ENCODE peak calls at places on chromosomes 13 and 19, in five cellular contexts. W, J, Y, X and R are unnamed samples.

GRCh38 chr19:53109527-53109926 is 6.3 kb upstream of the ZNF160 start:
- DNase-seq in W (no peak), J (no peak), Y (no peak), X (no peak), R (no peak)

GRCh38 chr19:1528596-1529429 is 4.9 kb downstream of the PLK5 start:
- DNase-seq in W (no peak), J (no peak), Y (no peak), X (no peak), R (no peak)

GRCh38 chr13:60642552-60642951 is 245.5 kb downstream of the TDRD3 start:
- DNase-seq in W (no peak), J (no peak), Y (no peak), X (no peak), R (no peak)

GRCh38 chr19:54162241-54162805 is 2.8 kb upstream of the LENG1 start:
- DNase-seq in W (peak; percentile 94), J (peak; percentile 59), Y (peak; percentile 70), X (no peak), R (peak; percentile 28)

GRCh38 chr13:56166864-56167263 is 973.9 kb upstream of the PRR20A start:
- DNase-seq in W (no peak), J (no peak), Y (no peak), X (no peak), R (no peak)

GRCh38 chr19:30029721-30030510 is 87.9 kb downstream of the URI1 start:
- DNase-seq in W (no peak), J (no peak), Y (peak; percentile 61), X (peak; percentile 29), R (no peak)

GRCh38 chr13:51782026-51782710 is 21.8 kb downstream of the DHRS12 start:
- DNase-seq in W (no peak), J (no peak), Y (no peak), X (no peak), R (no peak)

GRCh38 chr13:99847318-99847750 is 124.2 kb downstream of the ZIC5 start:
- DNase-seq in W (no peak), J (no peak), Y (no peak), X (no peak), R (no peak)

GRCh38 chr19:7255119-7255518 is 39.1 kb downstream of the INSR start:
- DNase-seq in W (no peak), J (no peak), Y (no peak), X (no peak), R (no peak)

GRCh38 chr13:109737606-109738005 is 48.8 kb downstream of the IRS2 start:
- DNase-seq in W (no peak), J (no peak), Y (no peak), X (no peak), R (no peak)

GRCh38 chr13:110907951-110908898 is 6.6 kb downstream of the ANKRD10 start:
- DNase-seq in W (peak; percentile 81), J (no peak), Y (peak; percentile 88), X (no peak), R (no peak)

GRCh38 chr13:23579886-23580706 is 9.9 kb downstream of the TNFRSF19 start:
- DNase-seq in W (no peak), J (no peak), Y (no peak), X (no peak), R (no peak)

GRCh38 chr19:12733369-12733896 is 1.1 kb downstream of the TRIR start:
- DNase-seq in W (peak; percentile 28), J (no peak), Y (peak; percentile 29), X (no peak), R (no peak)

GRCh38 chr13:80237646-80238045 is 103.3 kb downstream of the SPRY2 start:
- DNase-seq in W (no peak), J (no peak), Y (no peak), X (no peak), R (no peak)

GRCh38 chr13:75263741-75264407 is 218.1 kb downstream of the TBC1D4 start:
- DNase-seq in W (no peak), J (no peak), Y (no peak), X (no peak), R (no peak)

GRCh38 chr13:101767096-101767495 is 314.6 kb downstream of the ITGBL1 start:
- DNase-seq in W (no peak), J (no peak), Y (no peak), X (no peak), R (no peak)

GRCh38 chr19:5313307-5313706 is 27.3 kb downstream of the PTPRS start:
- DNase-seq in W (no peak), J (no peak), Y (no peak), X (no peak), R (no peak)

GRCh38 chr13:24654741-24655140 is 25.5 kb upstream of the ATP12A start:
- DNase-seq in W (peak; percentile 5), J (no peak), Y (no peak), X (no peak), R (no peak)

GRCh38 chr19:19749332-19750130 is 16.6 kb upstream of the ZNF14 start:
- DNase-seq in W (no peak), J (no peak), Y (no peak), X (no peak), R (no peak)

GRCh38 chr19:18488403-18488723 is 33.5 kb downstream of the ELL start:
- DNase-seq in W (no peak), J (no peak), Y (no peak), X (no peak), R (no peak)

GRCh38 chr19:36524617-36525016 is 3.5 kb downstream of the ZNF260 start:
- DNase-seq in W (no peak), J (no peak), Y (no peak), X (no peak), R (no peak)

GRCh38 chr19:42023121-42023942 is 29.3 kb upstream of the ATP1A3 start:
- DNase-seq in W (peak; percentile 23), J (no peak), Y (no peak), X (no peak), R (no peak)

GRCh38 chr13:41697578-41697977 is 240.2 kb downstream of the RGCC start:
- DNase-seq in W (no peak), J (no peak), Y (no peak), X (no peak), R (no peak)

GRCh38 chr13:24693862-24694471 is 13.8 kb downstream of the ATP12A start:
- DNase-seq in W (peak; percentile 49), J (no peak), Y (peak; percentile 58), X (peak; percentile 55), R (no peak)